ENCODE peak calls at places on chromosomes 12 and 14, in five cellular contexts. X is activated effector memory CD4-positive, alpha-beta T cell treated with Interleukin-2 at 50 U/mL for 16 hours; P is effector CD4-positive, alpha-beta T cell; C is NCI-H1105; E is NB4. W is an unnamed sample.

GRCh38 chr14:27134200-27134599 is 536.4 kb upstream of the NOVA1 start:
- DNase-seq in X (no peak), P (no peak), C (no peak), E (no peak), W (no peak)

GRCh38 chr14:103512701-103513611 is 9.7 kb downstream of the CKB start:
- DNase-seq in X (no peak), P (no peak), C (peak; percentile 94), E (no peak), W (no peak)

GRCh38 chr12:100656806-100657205 is 83.3 kb downstream of the GAS2L3 start:
- DNase-seq in X (no peak), P (no peak), C (peak; percentile 91), E (no peak), W (no peak)

GRCh38 chr12:57009949-57010626 is 3.7 kb upstream of the ZBTB39 start:
- DNase-seq in X (no peak), P (no peak), C (no peak), E (no peak), W (no peak)

GRCh38 chr12:14284189-14284722 is 81.2 kb upstream of the ATF7IP start:
- DNase-seq in X (no peak), P (no peak), C (no peak), E (no peak), W (no peak)

GRCh38 chr12:53625946-53626701 is at the start of gene ATF7:
- DNase-seq in X (peak; percentile 97), P (peak; percentile 97), C (peak; percentile 80), E (peak; percentile 99), W (peak; percentile 98)

GRCh38 chr12:104057771-104058197 is 6.5 kb upstream of the HCFC2 start:
- DNase-seq in X (no peak), P (no peak), C (peak; percentile 17), E (peak; percentile 45), W (no peak)

GRCh38 chr12:3160081-3160480 is 82.9 kb downstream of the TSPAN9 start:
- DNase-seq in X (no peak), P (no peak), C (no peak), E (no peak), W (no peak)

GRCh38 chr14:75689012-75689411 is 28.0 kb downstream of the TTLL5 start:
- DNase-seq in X (no peak), P (no peak), C (no peak), E (no peak), W (no peak)

GRCh38 chr14:56000846-56001245 is 117.4 kb upstream of the PELI2 start:
- DNase-seq in X (no peak), P (no peak), C (no peak), E (no peak), W (no peak)

GRCh38 chr14:100889641-100890040 is 13.9 kb downstream of the RTL1 start:
- DNase-seq in X (no peak), P (no peak), C (no peak), E (no peak), W (no peak)

GRCh38 chr14:97791906-97792305 is 994.7 kb downstream of the VRK1 start:
- DNase-seq in X (no peak), P (no peak), C (no peak), E (no peak), W (no peak)

GRCh38 chr14:30921305-30921704 is 46.9 kb downstream of the COCH start:
- DNase-seq in X (no peak), P (no peak), C (no peak), E (peak; percentile 23), W (no peak)

GRCh38 chr14:71449316-71450055 is 482.7 kb upstream of the RGS6 start:
- DNase-seq in X (no peak), P (no peak), C (no peak), E (no peak), W (no peak)

GRCh38 chr14:91063119-91063518 is 2.7 kb upstream of the RPS6KA5 start:
- DNase-seq in X (no peak), P (peak; percentile 6), C (no peak), E (peak; percentile 89), W (no peak)

GRCh38 chr12:85531345-85531744 is 251.3 kb downstream of the ALX1 start:
- DNase-seq in X (no peak), P (no peak), C (no peak), E (no peak), W (no peak)

GRCh38 chr12:96327346-96327745 is 72.9 kb downstream of the CDK17 start:
- DNase-seq in X (no peak), P (no peak), C (no peak), E (no peak), W (no peak)

GRCh38 chr14:71242237-71242748 is 335.0 kb downstream of the PCNX1 start:
- DNase-seq in X (no peak), P (no peak), C (no peak), E (no peak), W (no peak)

W was measured in PC-9.